ENCODE peak calls at places on chromosomes 7 and 10, in four cellular contexts. W is ELF-1; M is CD8-positive, alpha-beta memory T cell; Y is activated naive CD8-positive, alpha-beta T cell treated with anti-CD3 and anti-CD28 coated beads, Interleukin-2, amount 50 U/mL, for 24 hours. Z is an unnamed sample.

GRCh38 chr10:61896854-61897661 is 4.4 kb upstream of the ARID5B start:
- DNase-seq in W (peak; percentile 92), Y (peak; percentile 60), M (peak; percentile 65), Z (peak; percentile 16)

GRCh38 chr7:117229350-117229749 is 93.5 kb downstream of the WNT2 start:
- DNase-seq in M (no peak), W (no peak), Y (no peak), Z (no peak)

GRCh38 chr10:2925631-2926030 is 141.7 kb upstream of the PFKP start:
- DNase-seq in Y (no peak), M (no peak), W (no peak), Z (no peak)

GRCh38 chr7:92727755-92728154 is 108.6 kb downstream of the CDK6 start:
- DNase-seq in Y (no peak), M (no peak), W (no peak), Z (no peak)

GRCh38 chr7:74083117-74083876 is at the start of gene LIMK1:
- DNase-seq in M (peak; percentile 86), W (peak; percentile 84), Y (peak; percentile 85), Z (peak; percentile 79)

GRCh38 chr7:65438593-65438992 is 64.9 kb downstream of the ZNF92 start:
- DNase-seq in Y (no peak), M (no peak), W (no peak), Z (no peak)

GRCh38 chr7:105130048-105130447 is 116.0 kb downstream of the KMT2E start:
- DNase-seq in W (no peak), Y (no peak), M (no peak), Z (no peak)

GRCh38 chr7:51315393-51316261 is 982 bp downstream of the COBL start:
- DNase-seq in M (no peak), W (peak; percentile 78), Y (no peak), Z (no peak)

GRCh38 chr7:139669106-139670061 is 108.4 kb downstream of the HIPK2 start:
- DNase-seq in M (no peak), W (no peak), Y (peak; percentile 48), Z (peak; percentile 14)

GRCh38 chr7:135389971-135390370 is 119.9 kb downstream of the CNOT4 start:
- DNase-seq in M (no peak), Y (no peak), W (no peak), Z (no peak)

GRCh38 chr10:1203704-1204103 is 147.5 kb downstream of the WDR37 start:
- DNase-seq in Y (no peak), W (no peak), M (no peak), Z (no peak)

GRCh38 chr10:14586901-14587300 is 187.8 kb downstream of the FAM107B start:
- DNase-seq in M (peak; percentile 90), W (no peak), Y (no peak), Z (peak; percentile 92)

GRCh38 chr7:46321556-46322205 is 400.6 kb upstream of the IGFBP3 start:
- DNase-seq in M (no peak), Y (no peak), W (no peak), Z (no peak)

GRCh38 chr10:12419279-12419847 is 70.0 kb downstream of the CAMK1D start:
- DNase-seq in W (no peak), M (peak; percentile 69), Y (peak; percentile 65), Z (peak; percentile 9)

GRCh38 chr10:130567436-130567835 is 431.2 kb downstream of the GLRX3 start:
- DNase-seq in M (no peak), W (no peak), Y (no peak), Z (no peak)

GRCh38 chr7:145718129-145718528 is 398.5 kb upstream of the CNTNAP2 start:
- DNase-seq in M (no peak), Y (no peak), W (peak; percentile 21), Z (no peak)

GRCh38 chr7:4916115-4916514 is 32.6 kb upstream of the RADIL start:
- DNase-seq in W (no peak), M (no peak), Y (no peak), Z (no peak)